ENCODE peak calls at places on chromosomes 3 and 15, in five cellular contexts. A, Y, B, Z and S are unnamed samples.

GRCh38 chr3:129481783-129482332 is 41.8 kb downstream of the IFT122 start:
- DNase-seq in B (peak; percentile 94), A (peak; percentile 61), Y (peak; percentile 87), Z (peak; percentile 80), S (no peak)

GRCh38 chr3:127662051-127662469 is 10.7 kb upstream of the ABTB1 start:
- DNase-seq in A (no peak), Y (peak; percentile 61), Z (peak; percentile 57), B (no peak), S (no peak)

GRCh38 chr3:155676252-155676981 is 68.5 kb downstream of the PLCH1 start:
- DNase-seq in B (peak; percentile 35), Z (no peak), Y (no peak), A (no peak), S (no peak)

GRCh38 chr3:44682182-44682896 is 30.1 kb upstream of the ZNF502 start:
- DNase-seq in Y (no peak), Z (no peak), A (no peak), B (peak; percentile 51), S (no peak)

GRCh38 chr3:196314597-196314996 is 3.4 kb downstream of the DYNLT2B start:
- DNase-seq in Z (no peak), B (no peak), Y (no peak), A (no peak), S (no peak)

GRCh38 chr15:35115155-35115725 is 30.1 kb upstream of the NANOGP8 start:
- DNase-seq in B (peak; percentile 38), Y (no peak), A (no peak), Z (no peak), S (no peak)

GRCh38 chr3:52195823-52196331 is 2.1 kb upstream of the ALAS1 start:
- DNase-seq in Z (no peak), B (peak; percentile 89), Y (no peak), A (no peak), S (no peak)

GRCh38 chr3:58432905-58433304 is 727 bp downstream of the PDHB start:
- DNase-seq in B (no peak), A (peak; percentile 46), Z (no peak), Y (no peak), S (no peak)

GRCh38 chr3:78875431-78875830 is 892.4 kb downstream of the ROBO1 start:
- DNase-seq in Z (no peak), A (no peak), B (no peak), Y (no peak), S (no peak)

GRCh38 chr15:75725021-75725718 is 12.5 kb upstream of the CSPG4 start:
- DNase-seq in B (no peak), Z (peak; percentile 49), A (no peak), Y (peak; percentile 64), S (peak; percentile 68)

GRCh38 chr3:67362686-67363085 is 291.7 kb downstream of the SUCLG2 start:
- DNase-seq in Z (no peak), A (peak; percentile 56), Y (no peak), B (no peak), S (no peak)

GRCh38 chr15:59300618-59301139 is 72.0 kb downstream of the MYO1E start:
- DNase-seq in Z (no peak), A (peak; percentile 29), B (peak; percentile 58), Y (peak; percentile 71), S (peak; percentile 38)

GRCh38 chr15:59299919-59300617 is 72.6 kb downstream of the MYO1E start:
- DNase-seq in A (peak; percentile 35), Z (peak; percentile 81), B (peak; percentile 98), Y (peak; percentile 92), S (peak; percentile 94)

GRCh38 chr15:59296181-59296617 is 76.5 kb downstream of the MYO1E start:
- DNase-seq in Z (no peak), B (peak; percentile 91), A (peak; percentile 45), Y (no peak), S (no peak)

GRCh38 chr15:59298876-59299275 is 73.8 kb downstream of the MYO1E start:
- DNase-seq in A (no peak), Y (no peak), B (no peak), Z (no peak), S (no peak)

DNA sequence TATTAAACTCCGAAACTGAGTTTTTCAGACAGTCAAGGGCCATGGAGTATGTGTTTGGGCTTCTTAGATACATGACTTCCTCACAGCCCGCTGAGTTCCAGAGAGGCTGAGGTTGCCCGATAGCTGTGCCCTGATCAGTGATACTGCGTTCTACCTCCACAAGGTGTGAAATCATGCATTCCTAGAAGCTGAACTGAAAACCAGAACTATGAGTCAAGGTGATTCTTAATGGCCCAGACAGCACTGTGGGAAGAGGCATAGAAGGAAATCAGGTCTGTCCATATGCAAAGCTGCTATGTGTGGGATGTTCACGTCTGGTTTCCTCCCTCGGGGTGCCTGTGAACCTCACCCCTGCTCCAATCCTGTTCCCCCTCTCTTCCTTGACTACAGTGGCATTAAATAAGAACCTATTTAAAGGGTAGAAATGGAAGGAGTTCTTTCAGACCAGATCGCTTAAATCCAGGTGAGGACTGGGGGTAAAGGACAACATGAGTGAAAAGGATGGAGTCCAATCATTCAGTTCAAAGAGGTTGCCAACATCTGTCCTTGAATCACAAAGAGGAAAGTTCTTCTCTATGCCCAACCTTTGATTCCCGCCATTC is 74.3 kb downstream of the MYO1E start:
- DNase-seq in B (no peak), Y (no peak), Z (no peak), A (peak; percentile 31), S (peak; percentile 84)
- H3K4me1 ChIP-seq in B (no peaks in the 10 kb centered on the region), Y (peaks cover 51% of the 10 kb centered on the region), Z (peaks cover 30% of the 10 kb centered on the region), A (no peaks in the 10 kb centered on the region), S (peaks cover 74% of the 10 kb centered on the region)

GRCh38 chr3:31568649-31569048 is 35.9 kb downstream of the STT3B start:
- DNase-seq in A (no peak), Y (no peak), Z (no peak), B (no peak), S (no peak)
- H3K4me1 ChIP-seq in A (peaks cover 34% of the 10 kb centered on the region), Y (peaks cover 19% of the 10 kb centered on the region), Z (peaks cover 24% of the 10 kb centered on the region), B (peaks cover 14% of the 10 kb centered on the region), S (peaks cover 9% of the 10 kb centered on the region)

GRCh38 chr15:40695469-40695910 is 516 bp downstream of the RAD51 start:
- DNase-seq in B (peak; percentile 38), Y (no peak), A (no peak), Z (no peak), S (no peak)
- H3K4me1 ChIP-seq in B (no peaks in the 10 kb centered on the region), Y (peaks cover 21% of the 10 kb centered on the region), A (no peaks in the 10 kb centered on the region), Z (peaks cover 15% of the 10 kb centered on the region), S (peaks cover 13% of the 10 kb centered on the region)

GRCh38 chr15:73621286-73621826 is 11.8 kb downstream of the NPTN start:
- DNase-seq in B (no peak), A (no peak), Z (no peak), Y (no peak), S (no peak)
- H3K4me1 ChIP-seq in B (peaks cover 42% of the 10 kb centered on the region), A (peaks cover 6% of the 10 kb centered on the region), Z (peaks cover 29% of the 10 kb centered on the region), Y (peaks cover 38% of the 10 kb centered on the region), S (peaks cover 22% of the 10 kb centered on the region)

DNA sequence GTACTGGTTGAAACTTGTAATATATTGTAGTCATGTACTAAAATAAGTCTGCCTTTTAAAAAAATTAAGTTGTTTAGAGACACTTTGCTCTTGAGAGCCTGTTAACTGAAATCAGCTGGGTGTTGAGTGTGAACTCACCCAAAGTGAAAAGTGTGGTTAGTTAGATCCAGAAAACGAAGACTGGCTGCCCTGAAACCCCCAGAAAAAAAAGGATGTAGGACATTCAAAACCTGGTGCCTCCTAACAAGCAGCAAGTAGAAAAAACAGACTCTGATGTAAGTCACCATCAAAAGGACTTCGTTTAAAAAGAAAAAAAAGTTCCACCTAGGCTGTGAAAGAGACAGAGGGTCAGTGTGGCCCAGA is 40.8 kb downstream of the UMPS start:
- DNase-seq in Z (no peak), B (no peak), A (no peak), Y (no peak), S (no peak)
- H3K4me1 ChIP-seq in Z (peaks cover 32% of the 10 kb centered on the region), B (peaks cover 28% of the 10 kb centered on the region), A (peaks cover 22% of the 10 kb centered on the region), Y (peaks cover 53% of the 10 kb centered on the region), S (no peaks in the 10 kb centered on the region)

GRCh38 chr15:88638626-88639372 is at the start of gene ISG20:
- DNase-seq in Z (peak; percentile 97), Y (peak; percentile 98), B (peak; percentile 98), A (peak; percentile 98), S (peak; percentile 100)
- H3K4me1 ChIP-seq in Z (peaks cover 48% of the 10 kb centered on the region), Y (peaks cover 21% of the 10 kb centered on the region), B (no peaks in the 10 kb centered on the region), A (peaks cover 11% of the 10 kb centered on the region), S (peaks cover 33% of the 10 kb centered on the region)

GRCh38 chr15:67832031-67832551 is 6.8 kb downstream of the SKOR1 start:
- DNase-seq in B (peak; percentile 56), Z (peak; percentile 43), A (peak; percentile 82), Y (peak; percentile 34), S (peak; percentile 73)
- H3K4me1 ChIP-seq in B (peaks cover 19% of the 10 kb centered on the region), Z (peaks cover 60% of the 10 kb centered on the region), A (peaks cover 4% of the 10 kb centered on the region), Y (peaks cover 72% of the 10 kb centered on the region), S (no peaks in the 10 kb centered on the region)

DNA sequence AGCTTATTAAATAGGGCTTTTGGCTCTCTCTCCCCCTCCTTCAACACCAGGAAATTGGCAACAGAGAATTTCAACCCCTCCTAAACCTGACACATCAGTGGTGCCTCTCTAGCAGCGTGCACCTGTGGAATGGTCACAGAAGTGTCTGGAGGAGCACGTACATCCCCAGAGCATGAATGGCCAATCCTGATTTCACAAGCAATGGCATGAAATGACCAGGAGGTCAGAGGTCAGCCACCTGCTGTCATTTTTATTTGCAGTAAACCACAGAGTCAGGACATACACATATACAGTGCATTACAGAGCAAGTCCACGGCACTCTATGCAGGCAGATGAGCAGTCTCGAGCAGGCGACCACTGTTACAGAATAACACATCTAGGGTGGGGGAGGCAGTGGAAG is 25.1 kb upstream of the ETV5 start:
- DNase-seq in A (no peak), B (no peak), Z (no peak), Y (no peak), S (no peak)
- H3K4me1 ChIP-seq in A (no peaks in the 10 kb centered on the region), B (no peaks in the 10 kb centered on the region), Z (no peaks in the 10 kb centered on the region), Y (no peaks in the 10 kb centered on the region), S (no peaks in the 10 kb centered on the region)

GRCh38 chr15:66629817-66630576 is 64.2 kb upstream of the LCTL start:
- DNase-seq in A (peak; percentile 57), B (no peak), Y (no peak), Z (no peak), S (no peak)
- H3K4me1 ChIP-seq in A (peaks cover 27% of the 10 kb centered on the region), B (peaks cover 59% of the 10 kb centered on the region), Y (peaks cover 8% of the 10 kb centered on the region), Z (no peaks in the 10 kb centered on the region), S (no peaks in the 10 kb centered on the region)